ENCODE peak calls at places on chromosomes 6 and 20, in seven cellular contexts. One of them, this sample, is unnamed.

GRCh38 chr6:87384449-87384848 is 23.3 kb upstream of the CFAP206 start:
- DNase-seq in HCT116: no peak
- DNase-seq in lower lobe of right lung: no peak
- DNase-seq in fibroblast of mammary gland: no peak
- DNase-seq in neural progenitor cell: no peak
- DNase-seq in GM12865: no peak
- DNase-seq in WTC11: no peak
- DNase-seq in this sample: no peak

GRCh38 chr6:111632468-111633247 is 27.0 kb upstream of the TRAF3IP2 start:
- DNase-seq in HCT116: no peak
- DNase-seq in lower lobe of right lung: no peak
- DNase-seq in fibroblast of mammary gland: no peak
- DNase-seq in neural progenitor cell: no peak
- DNase-seq in GM12865: no peak
- DNase-seq in WTC11: no peak
- DNase-seq in this sample: no peak

GRCh38 chr6:46062312-46062711 is 46.7 kb upstream of the CLIC5 start:
- DNase-seq in HCT116: no peak
- DNase-seq in lower lobe of right lung: peak
- DNase-seq in fibroblast of mammary gland: no peak
- DNase-seq in neural progenitor cell: no peak
- DNase-seq in GM12865: no peak
- DNase-seq in WTC11: no peak
- DNase-seq in this sample: no peak

GRCh38 chr20:42095221-42095620 is 477.0 kb upstream of the CHD6 start:
- DNase-seq in HCT116: no peak
- DNase-seq in lower lobe of right lung: no peak
- DNase-seq in fibroblast of mammary gland: no peak
- DNase-seq in neural progenitor cell: no peak
- DNase-seq in GM12865: no peak
- DNase-seq in WTC11: no peak
- DNase-seq in this sample: no peak

GRCh38 chr20:11373391-11373790 is 544.3 kb upstream of the BTBD3 start:
- DNase-seq in HCT116: no peak
- DNase-seq in lower lobe of right lung: no peak
- DNase-seq in fibroblast of mammary gland: no peak
- DNase-seq in neural progenitor cell: no peak
- DNase-seq in GM12865: peak
- DNase-seq in WTC11: no peak
- DNase-seq in this sample: no peak

GRCh38 chr20:44776977-44777376 is 31.3 kb downstream of the KCNK15 start:
- DNase-seq in HCT116: no peak
- DNase-seq in lower lobe of right lung: no peak
- DNase-seq in fibroblast of mammary gland: peak
- DNase-seq in neural progenitor cell: peak
- DNase-seq in GM12865: no peak
- DNase-seq in WTC11: peak
- DNase-seq in this sample: no peak

GRCh38 chr6:149360536-149360935 is 39.5 kb upstream of the SUMO4 start:
- DNase-seq in HCT116: no peak
- DNase-seq in lower lobe of right lung: no peak
- DNase-seq in fibroblast of mammary gland: no peak
- DNase-seq in neural progenitor cell: no peak
- DNase-seq in GM12865: no peak
- DNase-seq in WTC11: no peak
- DNase-seq in this sample: no peak

GRCh38 chr6:170165085-170165484 is 125.8 kb downstream of the DLL1 start:
- DNase-seq in HCT116: no peak
- DNase-seq in lower lobe of right lung: peak
- DNase-seq in fibroblast of mammary gland: no peak
- DNase-seq in neural progenitor cell: no peak
- DNase-seq in GM12865: no peak
- DNase-seq in WTC11: no peak
- DNase-seq in this sample: no peak

GRCh38 chr6:112205521-112206458 is 48.6 kb downstream of the LAMA4 start:
- DNase-seq in HCT116: no peak
- DNase-seq in lower lobe of right lung: no peak
- DNase-seq in fibroblast of mammary gland: peak
- DNase-seq in neural progenitor cell: no peak
- DNase-seq in GM12865: no peak
- DNase-seq in WTC11: no peak
- DNase-seq in this sample: no peak

GRCh38 chr6:161546632-161547031 is 272.8 kb upstream of the AGPAT4 start:
- DNase-seq in HCT116: no peak
- DNase-seq in lower lobe of right lung: no peak
- DNase-seq in fibroblast of mammary gland: no peak
- DNase-seq in neural progenitor cell: no peak
- DNase-seq in GM12865: peak
- DNase-seq in WTC11: no peak
- DNase-seq in this sample: no peak

GRCh38 chr6:109187399-109188114 is 92.2 kb downstream of the CEP57L1 start:
- DNase-seq in HCT116: peak
- DNase-seq in lower lobe of right lung: peak
- DNase-seq in fibroblast of mammary gland: peak
- DNase-seq in neural progenitor cell: peak
- DNase-seq in GM12865: peak
- DNase-seq in WTC11: peak
- DNase-seq in this sample: peak

GRCh38 chr20:42572320-42573016 is 617.2 kb downstream of the PTPRT start:
- DNase-seq in HCT116: no peak
- DNase-seq in lower lobe of right lung: no peak
- DNase-seq in fibroblast of mammary gland: no peak
- DNase-seq in neural progenitor cell: no peak
- DNase-seq in GM12865: no peak
- DNase-seq in WTC11: no peak
- DNase-seq in this sample: no peak

GRCh38 chr6:82712826-82713225 is 349.2 kb downstream of the TPBG start:
- DNase-seq in HCT116: no peak
- DNase-seq in lower lobe of right lung: no peak
- DNase-seq in fibroblast of mammary gland: peak
- DNase-seq in neural progenitor cell: no peak
- DNase-seq in GM12865: peak
- DNase-seq in WTC11: no peak
- DNase-seq in this sample: peak

GRCh38 chr20:44501448-44501847 is 20.4 kb downstream of the SERINC3 start:
- DNase-seq in HCT116: no peak
- DNase-seq in lower lobe of right lung: no peak
- DNase-seq in fibroblast of mammary gland: peak
- DNase-seq in neural progenitor cell: no peak
- DNase-seq in GM12865: no peak
- DNase-seq in WTC11: no peak
- DNase-seq in this sample: no peak

GRCh38 chr6:5510331-5510730 is 249.0 kb downstream of the FARS2 start:
- DNase-seq in HCT116: no peak
- DNase-seq in lower lobe of right lung: no peak
- DNase-seq in fibroblast of mammary gland: no peak
- DNase-seq in neural progenitor cell: no peak
- DNase-seq in GM12865: no peak
- DNase-seq in WTC11: peak
- DNase-seq in this sample: no peak

GRCh38 chr20:11459090-11459877 is 458.4 kb upstream of the BTBD3 start:
- DNase-seq in HCT116: no peak
- DNase-seq in lower lobe of right lung: no peak
- DNase-seq in fibroblast of mammary gland: no peak
- DNase-seq in neural progenitor cell: no peak
- DNase-seq in GM12865: peak
- DNase-seq in WTC11: no peak
- DNase-seq in this sample: no peak

GRCh38 chr6:34672657-34673043 is 23.9 kb downstream of the ILRUN start:
- DNase-seq in HCT116: no peak
- DNase-seq in lower lobe of right lung: no peak
- DNase-seq in fibroblast of mammary gland: no peak
- DNase-seq in neural progenitor cell: no peak
- DNase-seq in GM12865: no peak
- DNase-seq in WTC11: no peak
- DNase-seq in this sample: no peak

GRCh38 chr6:34673079-34673478 is 23.5 kb downstream of the ILRUN start:
- DNase-seq in HCT116: no peak
- DNase-seq in lower lobe of right lung: no peak
- DNase-seq in fibroblast of mammary gland: no peak
- DNase-seq in neural progenitor cell: no peak
- DNase-seq in GM12865: peak
- DNase-seq in WTC11: no peak
- DNase-seq in this sample: no peak

GRCh38 chr6:34674268-34674639 is 22.3 kb downstream of the ILRUN start:
- DNase-seq in HCT116: no peak
- DNase-seq in lower lobe of right lung: no peak
- DNase-seq in fibroblast of mammary gland: no peak
- DNase-seq in neural progenitor cell: no peak
- DNase-seq in GM12865: no peak
- DNase-seq in WTC11: no peak
- DNase-seq in this sample: no peak

GRCh38 chr6:34671362-34671761 is 25.2 kb downstream of the ILRUN start:
- DNase-seq in HCT116: no peak
- DNase-seq in lower lobe of right lung: no peak
- DNase-seq in fibroblast of mammary gland: peak
- DNase-seq in neural progenitor cell: no peak
- DNase-seq in GM12865: no peak
- DNase-seq in WTC11: no peak
- DNase-seq in this sample: no peak

DNA sequence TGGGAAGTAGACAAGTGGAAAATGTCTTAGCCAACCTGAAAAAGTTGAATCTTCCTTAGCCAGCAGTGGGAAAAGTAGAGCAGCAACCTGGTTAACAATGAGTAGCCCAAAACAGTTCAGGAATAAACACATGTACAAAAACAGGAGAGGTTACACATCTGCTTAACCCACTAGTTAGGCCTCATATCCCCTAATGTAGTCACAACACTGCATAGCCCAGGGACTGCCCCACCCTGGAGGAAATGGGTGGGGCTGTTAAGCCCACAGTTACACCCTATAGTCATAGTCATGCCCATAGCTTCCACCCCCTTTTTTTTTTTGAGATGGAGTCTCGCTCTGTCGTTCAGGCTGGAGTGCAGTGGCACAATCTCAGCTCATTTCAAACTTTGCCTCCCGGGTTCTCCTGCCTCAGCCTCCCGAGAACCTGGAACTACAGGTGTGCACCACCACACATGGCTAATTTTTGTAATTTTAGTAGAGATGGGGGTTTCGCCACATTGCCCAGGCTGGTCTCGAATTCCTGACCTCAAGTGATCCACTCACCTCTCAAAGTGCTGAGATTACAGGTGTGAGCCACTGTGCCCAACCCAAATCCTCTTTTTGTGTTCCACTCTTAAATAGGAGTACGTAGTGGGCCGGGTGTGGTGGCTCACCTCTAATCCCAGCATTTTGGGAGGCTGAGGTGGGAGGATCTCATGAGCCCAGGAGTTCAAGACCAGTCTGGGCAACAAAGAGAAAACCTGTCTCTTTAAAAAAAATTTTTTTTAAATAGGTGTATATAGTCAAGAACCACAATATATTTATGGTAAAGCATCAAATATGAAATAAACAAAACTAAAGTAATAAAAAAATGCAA is 24.5 kb downstream of the ILRUN start:
- DNase-seq in HCT116: no peak
- DNase-seq in lower lobe of right lung: no peak
- DNase-seq in fibroblast of mammary gland: peak
- DNase-seq in neural progenitor cell: no peak
- DNase-seq in GM12865: peak
- DNase-seq in WTC11: no peak
- DNase-seq in this sample: peak
- TF ChIP-seq CTCF in HCT116: no peak
- TF ChIP-seq CTCF in lower lobe of right lung: no peak
- TF ChIP-seq CTCF in fibroblast of mammary gland: no peak
- TF ChIP-seq CTCF in neural progenitor cell: no peak
- TF ChIP-seq CTCF in GM12865: no peak
- TF ChIP-seq CTCF in WTC11: no peak
- TF ChIP-seq CTCF in this sample: no peak

GRCh38 chr6:144055121-144055931 is 40.0 kb downstream of the SF3B5 start:
- DNase-seq in HCT116: no peak
- DNase-seq in lower lobe of right lung: no peak
- DNase-seq in fibroblast of mammary gland: no peak
- DNase-seq in neural progenitor cell: no peak
- DNase-seq in GM12865: peak
- DNase-seq in WTC11: no peak
- DNase-seq in this sample: peak
- TF ChIP-seq CTCF in HCT116: no peak
- TF ChIP-seq CTCF in lower lobe of right lung: no peak
- TF ChIP-seq CTCF in fibroblast of mammary gland: no peak
- TF ChIP-seq CTCF in neural progenitor cell: no peak
- TF ChIP-seq CTCF in GM12865: no peak
- TF ChIP-seq CTCF in WTC11: no peak
- TF ChIP-seq CTCF in this sample: no peak

DNA sequence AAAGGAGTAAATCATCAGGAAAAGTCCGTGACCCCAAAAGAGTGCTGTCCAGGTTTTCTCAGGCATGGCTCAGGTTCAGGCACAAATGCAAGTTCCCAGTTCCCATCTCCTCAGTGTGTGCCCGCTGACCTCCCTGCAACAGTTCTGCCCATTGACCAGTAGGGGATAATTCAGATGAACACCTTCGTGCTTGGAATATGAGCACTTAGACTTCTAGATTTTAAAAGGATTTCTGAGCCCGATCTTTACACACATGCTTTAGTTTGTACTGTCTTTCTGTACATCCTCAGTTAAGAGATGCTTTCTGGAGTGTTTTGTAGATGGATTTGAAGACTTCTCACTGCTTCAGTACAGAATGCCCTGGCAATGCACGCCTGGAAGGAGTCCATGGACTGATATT is 239.7 kb upstream of the PLCB4 start:
- DNase-seq in HCT116: no peak
- DNase-seq in lower lobe of right lung: no peak
- DNase-seq in fibroblast of mammary gland: peak
- DNase-seq in neural progenitor cell: no peak
- DNase-seq in GM12865: no peak
- DNase-seq in WTC11: no peak
- DNase-seq in this sample: no peak
- TF ChIP-seq CTCF in HCT116: peak
- TF ChIP-seq CTCF in lower lobe of right lung: no peak
- TF ChIP-seq CTCF in fibroblast of mammary gland: peak
- TF ChIP-seq CTCF in neural progenitor cell: peak
- TF ChIP-seq CTCF in GM12865: peak
- TF ChIP-seq CTCF in WTC11: peak
- TF ChIP-seq CTCF in this sample: no peak

DNA sequence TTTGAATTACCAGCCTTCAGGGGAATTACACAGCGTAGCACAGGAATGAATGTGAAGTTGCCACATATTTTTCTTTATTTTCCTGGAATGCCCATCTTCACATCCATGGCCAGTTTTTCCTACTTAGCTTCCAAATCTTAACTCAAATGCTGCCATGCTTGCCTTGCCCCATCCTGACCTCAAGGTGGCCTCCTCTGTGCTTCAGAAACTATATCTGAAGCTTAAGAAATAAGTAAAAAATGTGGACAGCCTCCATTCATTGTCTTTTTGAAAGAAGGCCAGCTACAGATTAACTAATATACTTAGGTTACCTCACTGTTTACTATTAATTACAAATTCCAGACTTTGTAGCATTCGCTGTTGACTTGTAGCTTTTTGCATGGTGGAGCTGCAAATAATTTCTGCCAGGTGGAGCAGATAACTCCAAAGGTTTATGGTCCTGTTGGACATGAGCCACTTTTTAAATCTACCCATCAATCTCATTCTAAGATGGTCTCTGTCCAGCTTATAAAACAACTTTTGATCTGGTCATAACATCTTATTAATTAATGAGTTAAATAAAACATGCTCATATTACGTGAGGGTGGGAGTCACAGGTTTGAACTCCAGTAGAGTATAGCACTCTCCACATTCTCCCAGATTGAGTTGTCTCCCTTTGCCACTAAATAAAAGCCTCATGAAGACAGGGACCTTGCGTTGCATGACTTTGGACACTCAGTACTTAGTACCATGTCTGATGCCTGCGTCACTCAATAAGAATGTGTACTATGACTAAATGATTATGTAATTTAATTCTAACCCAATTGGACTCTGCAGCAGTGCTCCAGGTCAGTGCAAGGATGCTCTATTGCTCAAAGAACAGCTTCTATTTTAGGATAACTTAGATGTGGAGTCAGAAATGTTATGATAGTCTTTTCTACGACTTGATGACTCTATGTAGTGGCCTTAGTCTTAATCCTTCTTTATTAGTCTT is 678.6 kb upstream of the CITED2 start:
- DNase-seq in HCT116: no peak
- DNase-seq in lower lobe of right lung: no peak
- DNase-seq in fibroblast of mammary gland: peak
- DNase-seq in neural progenitor cell: peak
- DNase-seq in GM12865: peak
- DNase-seq in WTC11: peak
- DNase-seq in this sample: peak
- TF ChIP-seq CTCF in HCT116: peak
- TF ChIP-seq CTCF in lower lobe of right lung: peak
- TF ChIP-seq CTCF in fibroblast of mammary gland: peak
- TF ChIP-seq CTCF in neural progenitor cell: peak
- TF ChIP-seq CTCF in GM12865: peak
- TF ChIP-seq CTCF in WTC11: peak
- TF ChIP-seq CTCF in this sample: peak